ENCODE peak calls at places on chromosomes 6 and 20, in five cellular contexts. H, V, U, Q and G are unnamed samples.

GRCh38 chr20:59788811-59789210 is 144.6 kb downstream of the SYCP2 start:
- DNase-seq in H (no peak), V (no peak), U (no peak), Q (no peak), G (no peak)

GRCh38 chr20:48644286-48644828 is 183.4 kb downstream of the PREX1 start:
- DNase-seq in H (no peak), V (no peak), U (no peak), Q (no peak), G (no peak)

GRCh38 chr6:170420791-170421776 is 114.5 kb downstream of the FAM120B start:
- DNase-seq in H (no peak), V (no peak), U (no peak), Q (no peak), G (peak)

GRCh38 chr20:19976595-19977372 is 40.4 kb upstream of the NAA20 start:
- DNase-seq in H (peak), V (peak), U (peak), Q (peak), G (peak)

GRCh38 chr20:46523696-46524328 is 10.5 kb upstream of the ZNF334 start:
- DNase-seq in H (no peak), V (no peak), U (no peak), Q (no peak), G (no peak)

GRCh38 chr6:134400941-134401340 is 83.0 kb upstream of the SGK1 start:
- DNase-seq in H (no peak), V (no peak), U (no peak), Q (no peak), G (no peak)

GRCh38 chr6:82143041-82143481 is 104.5 kb downstream of the IBTK start:
- DNase-seq in H (peak), V (no peak), U (peak), Q (no peak), G (no peak)

GRCh38 chr20:63829943-63830820 is 882 bp downstream of the ZBTB46 start:
- DNase-seq in H (peak), V (no peak), U (no peak), Q (no peak), G (peak)

GRCh38 chr6:166834049-166834448 is 122.3 kb downstream of the RNASET2 start:
- DNase-seq in H (no peak), V (no peak), U (no peak), Q (no peak), G (no peak)

GRCh38 chr6:121971886-121972285 is 427.6 kb upstream of the HSF2 start:
- DNase-seq in H (no peak), V (no peak), U (no peak), Q (peak), G (no peak)

GRCh38 chr6:16697437-16698162 is 63.7 kb downstream of the ATXN1 start:
- DNase-seq in H (no peak), V (no peak), U (no peak), Q (no peak), G (no peak)

DNA sequence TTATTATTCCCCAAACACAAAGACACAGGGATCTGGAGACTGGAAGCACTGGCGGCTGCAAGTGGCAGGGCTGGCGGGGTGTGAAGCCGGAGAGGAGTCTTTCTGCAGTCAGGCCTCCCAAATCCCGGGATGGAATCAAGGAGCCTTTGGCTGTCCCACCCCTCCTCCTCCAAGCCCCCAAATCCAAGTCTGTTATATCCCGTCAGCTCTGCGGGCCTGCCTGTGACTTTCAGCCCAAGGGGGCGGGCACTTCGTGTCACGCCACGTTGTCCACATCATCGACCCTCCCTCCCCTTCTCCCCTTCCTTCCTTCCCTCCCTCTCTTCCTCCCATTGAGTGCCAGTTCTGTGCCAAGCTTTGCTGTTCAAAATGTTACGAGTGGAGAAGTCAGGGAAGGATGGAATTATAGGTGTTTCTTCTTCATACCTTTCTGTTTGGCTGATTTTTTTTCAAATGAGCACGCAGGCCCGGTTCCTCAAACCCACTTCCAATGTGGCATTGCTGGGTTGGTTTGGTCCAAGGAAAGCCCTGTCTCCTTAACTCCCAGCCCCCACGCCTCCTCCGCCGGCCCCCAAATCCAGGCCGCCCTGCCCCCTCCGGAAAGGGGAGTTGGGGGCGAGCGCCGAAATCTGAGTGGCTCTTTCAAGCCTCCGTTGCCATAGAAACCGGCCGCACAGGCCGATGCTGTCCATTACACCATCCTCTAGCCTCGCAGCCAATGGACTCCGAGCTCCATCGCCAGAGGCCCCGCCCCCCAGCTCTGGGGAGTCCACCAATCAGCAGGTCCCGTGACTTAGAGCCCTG is 12.7 kb downstream of the ZCCHC3 start:
- DNase-seq in H (peak), V (peak), U (peak), Q (peak), G (peak)
- H3K4me3 ChIP-seq in H (peak), V (peak), U (peak), Q (peak), G (peak)

DNA sequence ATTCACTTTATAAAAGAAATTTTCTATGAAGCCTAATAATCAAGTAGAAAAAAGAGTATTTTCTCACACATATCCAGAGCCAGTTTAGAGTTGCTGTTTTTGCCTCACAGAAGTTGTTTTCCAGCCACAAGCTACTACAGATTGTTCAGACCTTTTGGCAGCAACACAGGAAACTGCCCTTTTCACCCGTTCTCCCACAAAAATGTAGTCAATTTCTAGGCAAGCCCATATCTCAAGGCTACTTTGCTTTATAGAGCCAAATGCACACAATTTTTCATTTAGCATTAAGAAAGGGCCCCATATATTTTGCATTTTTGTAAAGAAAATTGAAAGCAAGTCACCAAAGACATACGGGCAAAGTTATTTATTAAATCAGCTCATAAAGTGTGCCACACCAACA is 49.5 kb downstream of the EPB41L2 start:
- DNase-seq in H (no peak), V (no peak), U (peak), Q (no peak), G (no peak)
- H3K4me3 ChIP-seq in H (peak), V (no peak), U (no peak), Q (peak), G (peak)

DNA sequence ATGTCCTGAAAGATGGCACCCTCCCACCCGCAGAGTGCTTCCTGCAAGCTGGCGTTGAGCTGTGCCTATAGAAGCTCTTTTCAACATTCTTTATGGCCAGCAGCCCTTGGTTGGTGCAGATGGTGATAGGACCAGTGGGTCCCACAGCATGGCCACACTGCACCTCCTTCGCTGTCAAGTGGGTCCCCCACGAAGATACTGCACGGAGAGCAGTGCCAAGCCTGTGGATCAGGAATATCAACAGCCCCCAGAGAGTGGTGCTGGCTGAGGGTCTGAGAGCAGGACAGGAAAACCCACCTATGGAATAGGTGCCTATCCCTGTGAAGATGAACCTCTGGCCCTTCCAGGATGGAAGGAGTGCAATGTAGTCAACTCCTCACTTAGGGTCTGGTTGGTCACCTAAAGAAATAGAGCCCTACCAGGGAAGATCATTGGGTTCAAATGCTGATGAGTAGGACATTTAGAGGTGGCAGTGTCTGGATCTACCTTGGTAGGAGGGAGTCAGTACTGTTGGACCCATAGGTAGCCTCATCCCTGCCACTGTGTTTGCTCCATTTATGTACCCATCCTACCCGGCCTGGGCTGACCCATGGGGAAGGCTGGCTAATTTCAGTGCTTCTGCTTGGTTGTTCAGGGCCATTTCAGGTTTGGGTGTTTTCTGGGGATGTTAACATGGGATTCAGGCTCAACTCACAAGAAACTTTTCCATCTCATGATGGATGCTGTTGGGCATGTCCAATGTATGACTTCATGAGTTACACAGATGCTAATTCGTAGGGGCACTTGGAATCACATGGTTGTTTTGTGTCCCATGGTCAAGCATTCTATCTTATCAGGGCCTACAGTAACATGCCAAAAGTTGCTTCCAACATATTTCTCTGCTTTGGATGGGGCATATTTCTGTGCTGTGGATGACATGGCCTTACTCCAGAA is 33.4 kb upstream of the MICB start:
- DNase-seq in H (no peak), V (no peak), U (no peak), Q (no peak), G (no peak)
- H3K4me3 ChIP-seq in H (peak), V (peak), U (no peak), Q (peak), G (no peak)

GRCh38 chr20:53678315-53678989 is 84.8 kb upstream of the ZNF217 start:
- DNase-seq in H (no peak), V (no peak), U (no peak), Q (no peak), G (no peak)
- H3K4me3 ChIP-seq in H (no peak), V (no peak), U (no peak), Q (no peak), G (no peak)